ENCODE peak calls at places on chromosomes 12 and 14, in six cellular contexts. One of them, this sample, is unnamed.

GRCh38 chr12:88805692-88806091 is 225.4 kb upstream of the KITLG start:
- DNase-seq in fibroblast of pulmonary artery: no peak
- DNase-seq in HFF-Myc: no peak
- DNase-seq in fibroblast of mammary gland: peak
- DNase-seq in heart right ventricle: no peak
- DNase-seq in IMR-90: no peak
- DNase-seq in this sample: no peak

GRCh38 chr12:4091001-4091789 is 182.4 kb upstream of the CCND2 start:
- DNase-seq in HFF-Myc: no peak
- DNase-seq in heart right ventricle: no peak
- DNase-seq in fibroblast of mammary gland: no peak
- DNase-seq in IMR-90: no peak
- DNase-seq in fibroblast of pulmonary artery: no peak
- DNase-seq in this sample: no peak

GRCh38 chr14:20656274-20656673 is 14.8 kb upstream of the OR6S1 start:
- DNase-seq in IMR-90: no peak
- DNase-seq in fibroblast of pulmonary artery: no peak
- DNase-seq in heart right ventricle: no peak
- DNase-seq in fibroblast of mammary gland: no peak
- DNase-seq in HFF-Myc: no peak
- DNase-seq in this sample: no peak

GRCh38 chr14:90109858-90110257 is 48.1 kb downstream of the KCNK13 start:
- DNase-seq in heart right ventricle: no peak
- DNase-seq in IMR-90: no peak
- DNase-seq in HFF-Myc: no peak
- DNase-seq in fibroblast of mammary gland: no peak
- DNase-seq in fibroblast of pulmonary artery: no peak
- DNase-seq in this sample: no peak

GRCh38 chr12:31387011-31387410 is 61.1 kb upstream of the SINHCAF start:
- DNase-seq in fibroblast of pulmonary artery: no peak
- DNase-seq in HFF-Myc: no peak
- DNase-seq in IMR-90: no peak
- DNase-seq in fibroblast of mammary gland: no peak
- DNase-seq in heart right ventricle: no peak
- DNase-seq in this sample: no peak

GRCh38 chr12:71726548-71726947 is 28.1 kb upstream of the RAB21 start:
- DNase-seq in HFF-Myc: no peak
- DNase-seq in IMR-90: no peak
- DNase-seq in heart right ventricle: no peak
- DNase-seq in fibroblast of pulmonary artery: no peak
- DNase-seq in fibroblast of mammary gland: no peak
- DNase-seq in this sample: no peak

GRCh38 chr12:62268956-62269355 is 8.8 kb downstream of the USP15 start:
- DNase-seq in HFF-Myc: no peak
- DNase-seq in fibroblast of mammary gland: peak
- DNase-seq in heart right ventricle: no peak
- DNase-seq in IMR-90: peak
- DNase-seq in fibroblast of pulmonary artery: peak
- DNase-seq in this sample: no peak

GRCh38 chr14:29521526-29522137 is 406.0 kb downstream of the PRKD1 start:
- DNase-seq in heart right ventricle: no peak
- DNase-seq in HFF-Myc: peak
- DNase-seq in fibroblast of mammary gland: peak
- DNase-seq in fibroblast of pulmonary artery: peak
- DNase-seq in IMR-90: peak
- DNase-seq in this sample: no peak

GRCh38 chr14:87522575-87522974 is 470.4 kb downstream of the GALC start:
- DNase-seq in HFF-Myc: no peak
- DNase-seq in heart right ventricle: no peak
- DNase-seq in fibroblast of pulmonary artery: no peak
- DNase-seq in IMR-90: no peak
- DNase-seq in fibroblast of mammary gland: no peak
- DNase-seq in this sample: no peak

GRCh38 chr12:113524495-113524894 is 52.8 kb upstream of the LHX5 start:
- DNase-seq in fibroblast of mammary gland: no peak
- DNase-seq in fibroblast of pulmonary artery: no peak
- DNase-seq in heart right ventricle: no peak
- DNase-seq in IMR-90: no peak
- DNase-seq in HFF-Myc: no peak
- DNase-seq in this sample: no peak

GRCh38 chr14:100653409-100653808 is 66.2 kb upstream of the BEGAIN start:
- DNase-seq in IMR-90: no peak
- DNase-seq in heart right ventricle: no peak
- DNase-seq in HFF-Myc: no peak
- DNase-seq in fibroblast of mammary gland: no peak
- DNase-seq in fibroblast of pulmonary artery: no peak
- DNase-seq in this sample: no peak

GRCh38 chr12:104615048-104615561 is 158.4 kb downstream of the CHST11 start:
- DNase-seq in heart right ventricle: peak
- DNase-seq in fibroblast of mammary gland: peak
- DNase-seq in IMR-90: no peak
- DNase-seq in HFF-Myc: no peak
- DNase-seq in fibroblast of pulmonary artery: peak
- DNase-seq in this sample: no peak

GRCh38 chr14:38663382-38663781 is 407.5 kb upstream of the CLEC14A start:
- DNase-seq in heart right ventricle: no peak
- DNase-seq in HFF-Myc: no peak
- DNase-seq in IMR-90: no peak
- DNase-seq in fibroblast of mammary gland: no peak
- DNase-seq in fibroblast of pulmonary artery: no peak
- DNase-seq in this sample: no peak

GRCh38 chr12:125773033-125773432 is 707.8 kb downstream of the AACS start:
- DNase-seq in heart right ventricle: no peak
- DNase-seq in HFF-Myc: no peak
- DNase-seq in fibroblast of mammary gland: peak
- DNase-seq in fibroblast of pulmonary artery: no peak
- DNase-seq in IMR-90: no peak
- DNase-seq in this sample: no peak
- TF ChIP-seq CTCF in heart right ventricle: no peak
- TF ChIP-seq CTCF in HFF-Myc: peak
- TF ChIP-seq CTCF in fibroblast of mammary gland: peak
- TF ChIP-seq CTCF in fibroblast of pulmonary artery: no peak
- TF ChIP-seq CTCF in IMR-90: no peak
- TF ChIP-seq CTCF in this sample: no peak

GRCh38 chr12:8146416-8146771 is 10.4 kb upstream of the ZNF705A start:
- DNase-seq in HFF-Myc: no peak
- DNase-seq in IMR-90: no peak
- DNase-seq in fibroblast of pulmonary artery: no peak
- DNase-seq in fibroblast of mammary gland: no peak
- DNase-seq in heart right ventricle: no peak
- DNase-seq in this sample: no peak

GRCh38 chr12:8145754-8146415 is 10.9 kb upstream of the ZNF705A start:
- DNase-seq in heart right ventricle: peak
- DNase-seq in IMR-90: peak
- DNase-seq in HFF-Myc: no peak
- DNase-seq in fibroblast of pulmonary artery: peak
- DNase-seq in fibroblast of mammary gland: peak
- DNase-seq in this sample: peak
- H3K4me3 ChIP-seq in heart right ventricle: peak
- H3K4me3 ChIP-seq in IMR-90: no peak
- H3K4me3 ChIP-seq in HFF-Myc: no peak
- H3K4me3 ChIP-seq in fibroblast of pulmonary artery: peak
- H3K4me3 ChIP-seq in fibroblast of mammary gland: peak
- H3K4me3 ChIP-seq in this sample: peak

DNA sequence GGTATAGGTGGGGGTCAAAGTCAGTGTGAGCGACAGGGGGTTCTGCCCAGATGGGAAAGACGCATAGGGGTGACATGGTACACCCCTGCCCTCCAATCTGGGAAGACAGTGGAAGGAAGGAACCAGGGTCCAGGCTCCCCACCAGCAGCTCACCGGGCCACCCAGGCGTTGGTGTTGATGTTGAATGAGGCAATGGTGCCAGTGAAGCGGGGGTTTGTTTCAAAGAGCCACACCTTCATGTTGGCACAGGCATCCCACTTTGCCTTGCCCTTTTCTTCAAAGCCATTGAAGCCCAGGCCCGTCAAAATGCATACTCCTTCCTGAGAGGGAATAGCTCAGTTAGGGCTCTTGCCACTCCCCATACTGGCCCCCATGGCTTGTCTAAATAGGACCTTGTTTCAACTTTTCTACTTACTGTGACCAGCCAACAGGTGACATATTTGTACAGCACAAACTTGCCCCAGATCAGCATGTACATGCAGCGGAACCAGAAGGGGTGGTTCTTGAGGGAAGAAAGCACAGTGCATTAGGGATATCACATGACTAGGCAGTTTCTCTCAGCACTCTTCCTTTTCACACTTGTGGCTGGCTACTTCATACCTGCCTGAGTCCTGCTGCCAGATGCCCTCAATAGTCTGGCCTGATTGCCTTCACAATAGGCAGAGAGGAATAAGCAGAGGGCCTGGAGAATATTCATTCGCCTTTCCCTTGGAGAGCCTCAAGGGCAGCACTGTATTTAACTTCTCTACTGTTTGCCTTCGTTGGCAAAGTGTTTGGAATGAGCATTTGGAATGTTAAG is 7.7 kb downstream of the EMG1 start:
- DNase-seq in fibroblast of mammary gland: no peak
- DNase-seq in fibroblast of pulmonary artery: no peak
- DNase-seq in HFF-Myc: no peak
- DNase-seq in IMR-90: no peak
- DNase-seq in heart right ventricle: no peak
- DNase-seq in this sample: no peak
- TF ChIP-seq CTCF in fibroblast of mammary gland: no peak
- TF ChIP-seq CTCF in fibroblast of pulmonary artery: no peak
- TF ChIP-seq CTCF in HFF-Myc: no peak
- TF ChIP-seq CTCF in IMR-90: no peak
- TF ChIP-seq CTCF in heart right ventricle: no peak
- TF ChIP-seq CTCF in this sample: no peak

DNA sequence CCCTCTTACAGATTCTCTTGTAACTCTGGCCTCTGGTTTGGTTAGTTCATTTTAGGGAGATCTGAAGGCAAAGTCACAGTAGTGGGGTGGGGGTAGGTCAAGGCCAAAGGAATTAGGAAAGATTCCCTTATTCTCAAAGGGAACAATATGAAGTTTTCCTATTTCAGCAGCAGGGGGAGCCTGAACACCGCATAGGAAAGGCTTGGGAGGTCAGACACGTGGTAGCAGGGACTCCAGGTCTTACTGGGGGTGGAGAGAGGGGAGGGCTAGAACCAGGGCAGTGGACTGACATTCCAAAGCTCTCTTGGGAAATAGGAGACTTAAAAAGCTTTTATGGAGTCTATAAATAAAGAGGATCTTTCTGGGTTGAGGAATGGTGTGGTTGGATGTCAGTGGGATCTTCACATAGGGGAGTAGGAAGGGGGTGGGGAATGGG is 1.3 kb downstream of the ZC3H10 start:
- DNase-seq in HFF-Myc: peak
- DNase-seq in fibroblast of pulmonary artery: peak
- DNase-seq in heart right ventricle: peak
- DNase-seq in IMR-90: peak
- DNase-seq in fibroblast of mammary gland: peak
- DNase-seq in this sample: peak
- H3K4me3 ChIP-seq in HFF-Myc: peak
- H3K4me3 ChIP-seq in fibroblast of pulmonary artery: peak
- H3K4me3 ChIP-seq in heart right ventricle: peak
- H3K4me3 ChIP-seq in IMR-90: no peak
- H3K4me3 ChIP-seq in fibroblast of mammary gland: no peak
- H3K4me3 ChIP-seq in this sample: no peak

GRCh38 chr12:119118625-119119024 is 60.1 kb upstream of the HSPB8 start:
- DNase-seq in heart right ventricle: no peak
- DNase-seq in HFF-Myc: no peak
- DNase-seq in fibroblast of mammary gland: no peak
- DNase-seq in fibroblast of pulmonary artery: no peak
- DNase-seq in IMR-90: no peak
- DNase-seq in this sample: no peak

GRCh38 chr12:119115296-119115905 is 63.3 kb upstream of the HSPB8 start:
- DNase-seq in heart right ventricle: peak
- DNase-seq in IMR-90: peak
- DNase-seq in HFF-Myc: no peak
- DNase-seq in fibroblast of mammary gland: peak
- DNase-seq in fibroblast of pulmonary artery: peak
- DNase-seq in this sample: no peak

GRCh38 chr12:119114294-119114693 is 64.4 kb upstream of the HSPB8 start:
- DNase-seq in heart right ventricle: no peak
- DNase-seq in HFF-Myc: no peak
- DNase-seq in fibroblast of mammary gland: no peak
- DNase-seq in fibroblast of pulmonary artery: no peak
- DNase-seq in IMR-90: no peak
- DNase-seq in this sample: no peak

GRCh38 chr12:119122047-119122446 is 56.7 kb upstream of the HSPB8 start:
- DNase-seq in heart right ventricle: no peak
- DNase-seq in fibroblast of mammary gland: no peak
- DNase-seq in HFF-Myc: no peak
- DNase-seq in IMR-90: no peak
- DNase-seq in fibroblast of pulmonary artery: no peak
- DNase-seq in this sample: no peak

GRCh38 chr12:119117936-119118335 is 60.8 kb upstream of the HSPB8 start:
- DNase-seq in HFF-Myc: no peak
- DNase-seq in IMR-90: no peak
- DNase-seq in heart right ventricle: no peak
- DNase-seq in fibroblast of mammary gland: no peak
- DNase-seq in fibroblast of pulmonary artery: no peak
- DNase-seq in this sample: no peak
- TF ChIP-seq CTCF in HFF-Myc: no peak
- TF ChIP-seq CTCF in IMR-90: no peak
- TF ChIP-seq CTCF in heart right ventricle: no peak
- TF ChIP-seq CTCF in fibroblast of mammary gland: no peak
- TF ChIP-seq CTCF in fibroblast of pulmonary artery: no peak
- TF ChIP-seq CTCF in this sample: no peak

GRCh38 chr12:78060186-78060585 is 229.5 kb downstream of the NAV3 start:
- DNase-seq in fibroblast of pulmonary artery: peak
- DNase-seq in heart right ventricle: no peak
- DNase-seq in fibroblast of mammary gland: peak
- DNase-seq in HFF-Myc: no peak
- DNase-seq in IMR-90: peak
- DNase-seq in this sample: no peak
- H3K4me3 ChIP-seq in fibroblast of pulmonary artery: no peak
- H3K4me3 ChIP-seq in heart right ventricle: no peak
- H3K4me3 ChIP-seq in fibroblast of mammary gland: no peak
- H3K4me3 ChIP-seq in HFF-Myc: no peak
- H3K4me3 ChIP-seq in IMR-90: no peak
- H3K4me3 ChIP-seq in this sample: no peak

DNA sequence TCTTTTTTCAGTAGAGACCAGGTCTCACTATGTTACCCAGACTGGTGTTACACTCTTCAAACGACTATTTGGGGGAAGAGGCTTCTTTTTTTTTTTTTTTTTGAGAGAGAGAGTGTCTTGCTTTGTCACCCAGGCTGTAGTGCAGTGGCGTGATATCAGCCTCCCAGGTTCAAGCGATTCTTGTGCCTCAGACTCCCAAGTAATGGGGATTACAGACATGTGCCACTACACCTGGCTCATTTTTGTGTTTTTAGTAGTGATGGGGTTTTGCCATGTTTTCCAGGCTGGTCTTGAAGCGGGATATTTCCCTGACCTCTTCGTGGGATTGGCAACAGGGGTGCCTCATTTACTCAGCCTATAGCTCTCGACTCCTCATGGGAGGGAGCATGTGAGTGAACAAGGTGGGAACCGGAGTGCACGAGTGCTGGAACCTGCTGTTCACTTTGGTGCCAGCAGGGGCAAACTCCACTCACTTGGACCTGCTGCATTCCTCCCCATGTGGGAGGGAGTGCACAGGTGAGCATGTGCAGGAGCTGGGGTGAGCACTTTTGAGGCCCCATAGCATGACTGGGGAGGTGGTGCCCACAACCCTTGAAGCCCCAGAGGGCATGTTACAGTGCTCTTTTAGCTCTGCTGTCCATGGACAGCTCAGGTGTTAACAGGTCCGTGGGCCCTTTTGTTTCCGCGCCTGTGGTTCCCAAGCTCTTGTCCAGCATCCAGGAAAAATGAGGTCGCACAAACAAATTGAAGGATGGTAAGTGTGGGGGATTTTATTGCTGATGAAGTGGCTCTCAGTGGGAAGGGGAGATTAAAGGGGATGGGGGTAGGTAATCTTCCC is 79.1 kb upstream of the HECTD1 start:
- DNase-seq in fibroblast of pulmonary artery: no peak
- DNase-seq in heart right ventricle: no peak
- DNase-seq in fibroblast of mammary gland: no peak
- DNase-seq in IMR-90: no peak
- DNase-seq in HFF-Myc: no peak
- DNase-seq in this sample: no peak
- TF ChIP-seq CTCF in fibroblast of pulmonary artery: peak
- TF ChIP-seq CTCF in heart right ventricle: peak
- TF ChIP-seq CTCF in fibroblast of mammary gland: peak
- TF ChIP-seq CTCF in IMR-90: no peak
- TF ChIP-seq CTCF in HFF-Myc: peak
- TF ChIP-seq CTCF in this sample: peak

This sample was measured in AG09309.